ENCODE peak calls at places on chromosomes 13 and 19, in six cellular contexts. One of them, this sample, is unnamed.

GRCh38 chr19:16111909-16112752 is 442 bp downstream of the RAB8A start:
- DNase-seq in GM12878: no peak
- DNase-seq in HepG2: no peak
- DNase-seq in GM12891: no peak
- DNase-seq in H1: no peak
- DNase-seq in K562: peak; percentile 22
- DNase-seq in this sample: no peak

GRCh38 chr13:50200988-50201387 is 185.7 kb downstream of the KCNRG start:
- DNase-seq in GM12891: no peak
- DNase-seq in H1: no peak
- DNase-seq in K562: peak; percentile 67
- DNase-seq in GM12878: no peak
- DNase-seq in HepG2: no peak
- DNase-seq in this sample: no peak

GRCh38 chr13:71759506-71760225 is 107.3 kb downstream of the DACH1 start:
- DNase-seq in GM12891: no peak
- DNase-seq in HepG2: peak; percentile 10
- DNase-seq in K562: no peak
- DNase-seq in H1: peak; percentile 53
- DNase-seq in GM12878: no peak
- DNase-seq in this sample: no peak

GRCh38 chr19:5914946-5915781 is 1.1 kb downstream of the CAPS start:
- DNase-seq in K562: no peak
- DNase-seq in GM12891: no peak
- DNase-seq in GM12878: no peak
- DNase-seq in HepG2: no peak
- DNase-seq in H1: no peak
- DNase-seq in this sample: no peak

GRCh38 chr13:39144941-39145533 is 106.8 kb downstream of the NHLRC3 start:
- DNase-seq in GM12891: peak; percentile 16
- DNase-seq in K562: peak; percentile 40
- DNase-seq in H1: peak; percentile 31
- DNase-seq in HepG2: no peak
- DNase-seq in GM12878: no peak
- DNase-seq in this sample: peak; percentile 2

GRCh38 chr19:35484637-35485036 is 5.6 kb downstream of the KRTDAP start:
- DNase-seq in GM12878: peak; percentile 85
- DNase-seq in HepG2: no peak
- DNase-seq in H1: no peak
- DNase-seq in GM12891: peak; percentile 53
- DNase-seq in K562: no peak
- DNase-seq in this sample: peak; percentile 58

GRCh38 chr19:33734913-33735312 is 61.8 kb upstream of the KCTD15 start:
- DNase-seq in H1: no peak
- DNase-seq in K562: no peak
- DNase-seq in GM12891: no peak
- DNase-seq in GM12878: no peak
- DNase-seq in HepG2: no peak
- DNase-seq in this sample: no peak

GRCh38 chr13:23979361-23980159 is 82.3 kb upstream of the C1QTNF9B start:
- DNase-seq in GM12891: peak; percentile 55
- DNase-seq in K562: no peak
- DNase-seq in GM12878: no peak
- DNase-seq in H1: no peak
- DNase-seq in HepG2: peak; percentile 6
- DNase-seq in this sample: peak; percentile 48

GRCh38 chr13:40171566-40171965 is 494.9 kb downstream of the FOXO1 start:
- DNase-seq in GM12878: no peak
- DNase-seq in K562: no peak
- DNase-seq in HepG2: no peak
- DNase-seq in GM12891: no peak
- DNase-seq in H1: no peak
- DNase-seq in this sample: no peak

GRCh38 chr19:41868120-41868988 is 8.3 kb downstream of the RPS19 start:
- DNase-seq in GM12891: no peak
- DNase-seq in GM12878: no peak
- DNase-seq in H1: no peak
- DNase-seq in K562: no peak
- DNase-seq in HepG2: no peak
- DNase-seq in this sample: no peak

GRCh38 chr19:17421942-17422341 is 2.1 kb downstream of the MVB12A start:
- DNase-seq in K562: no peak
- DNase-seq in GM12878: no peak
- DNase-seq in GM12891: no peak
- DNase-seq in H1: no peak
- DNase-seq in HepG2: no peak
- DNase-seq in this sample: no peak

GRCh38 chr19:17419154-17419490 is 725 bp upstream of the MVB12A start:
- DNase-seq in GM12878: no peak
- DNase-seq in K562: peak; percentile 30
- DNase-seq in HepG2: no peak
- DNase-seq in H1: no peak
- DNase-seq in GM12891: no peak
- DNase-seq in this sample: no peak

GRCh38 chr19:17418710-17419109 is 1.1 kb upstream of the MVB12A start:
- DNase-seq in GM12891: no peak
- DNase-seq in K562: no peak
- DNase-seq in H1: no peak
- DNase-seq in GM12878: no peak
- DNase-seq in HepG2: no peak
- DNase-seq in this sample: no peak

GRCh38 chr19:17420267-17420924 is 549 bp downstream of the MVB12A start:
- DNase-seq in GM12878: no peak
- DNase-seq in K562: peak; percentile 32
- DNase-seq in HepG2: no peak
- DNase-seq in GM12891: no peak
- DNase-seq in H1: no peak
- DNase-seq in this sample: peak; percentile 42

DNA sequence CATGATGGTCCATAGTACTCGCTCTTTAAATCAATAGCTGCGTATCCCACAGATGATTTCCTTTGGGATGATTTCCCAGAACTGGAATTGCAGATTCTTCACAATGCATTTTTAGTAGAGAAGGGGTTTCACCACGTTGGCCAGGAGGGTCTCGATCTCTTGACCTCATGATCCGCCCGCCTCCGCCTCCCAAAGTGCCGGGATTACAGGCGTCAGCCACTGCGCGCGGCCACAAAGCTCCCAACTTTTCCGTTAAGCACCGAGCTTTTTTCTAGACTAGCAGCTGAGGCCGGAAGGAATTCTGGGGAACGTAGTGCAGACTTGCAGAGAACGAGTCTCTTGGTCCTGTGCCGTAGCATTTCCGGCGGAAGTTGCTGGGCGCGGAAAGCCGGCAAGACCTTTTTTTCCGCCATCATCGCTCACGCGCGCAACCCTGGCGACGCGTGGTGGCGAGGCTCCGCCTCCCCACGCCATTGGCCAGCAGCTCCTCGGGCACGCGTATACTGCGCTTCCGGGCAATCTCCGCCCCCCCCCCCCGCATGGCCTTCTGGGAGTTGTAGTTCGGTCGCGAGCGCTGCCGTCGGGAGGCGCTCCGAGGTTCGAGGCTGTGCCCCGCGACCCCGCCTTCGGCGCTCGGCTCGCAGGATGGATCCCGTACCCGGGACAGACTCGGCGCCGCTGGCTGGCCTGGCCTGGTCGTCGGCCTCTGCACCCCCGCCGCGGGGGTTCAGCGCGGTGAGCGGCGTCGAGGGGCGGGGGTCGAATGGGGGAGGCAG is at the start of gene MVB12A:
- DNase-seq in H1: peak; percentile 99
- DNase-seq in K562: peak; percentile 99
- DNase-seq in GM12891: peak; percentile 99
- DNase-seq in GM12878: peak; percentile 97
- DNase-seq in HepG2: peak; percentile 98
- DNase-seq in this sample: peak; percentile 98
- TF ChIP-seq POLR2A in H1: no peak
- TF ChIP-seq POLR2A in K562: peak; percentile 69
- TF ChIP-seq POLR2A in GM12891: peak; percentile 36
- TF ChIP-seq POLR2A in GM12878: peak; percentile 67
- TF ChIP-seq POLR2A in HepG2: peak; percentile 60
- TF ChIP-seq POLR2A in this sample: peak; percentile 59

GRCh38 chr19:51311388-51312257 is at the start of gene IGLON5:
- DNase-seq in GM12878: no peak
- DNase-seq in H1: no peak
- DNase-seq in K562: no peak
- DNase-seq in HepG2: no peak
- DNase-seq in GM12891: no peak
- DNase-seq in this sample: no peak
- TF ChIP-seq POLR2AphosphoS5 in GM12878: no peak
- TF ChIP-seq POLR2AphosphoS5 in H1: no peak
- TF ChIP-seq POLR2AphosphoS5 in K562: no peak
- TF ChIP-seq POLR2AphosphoS5 in HepG2: no peak
- TF ChIP-seq POLR2AphosphoS5 in GM12891: no peak
- TF ChIP-seq POLR2AphosphoS5 in this sample: no peak

DNA sequence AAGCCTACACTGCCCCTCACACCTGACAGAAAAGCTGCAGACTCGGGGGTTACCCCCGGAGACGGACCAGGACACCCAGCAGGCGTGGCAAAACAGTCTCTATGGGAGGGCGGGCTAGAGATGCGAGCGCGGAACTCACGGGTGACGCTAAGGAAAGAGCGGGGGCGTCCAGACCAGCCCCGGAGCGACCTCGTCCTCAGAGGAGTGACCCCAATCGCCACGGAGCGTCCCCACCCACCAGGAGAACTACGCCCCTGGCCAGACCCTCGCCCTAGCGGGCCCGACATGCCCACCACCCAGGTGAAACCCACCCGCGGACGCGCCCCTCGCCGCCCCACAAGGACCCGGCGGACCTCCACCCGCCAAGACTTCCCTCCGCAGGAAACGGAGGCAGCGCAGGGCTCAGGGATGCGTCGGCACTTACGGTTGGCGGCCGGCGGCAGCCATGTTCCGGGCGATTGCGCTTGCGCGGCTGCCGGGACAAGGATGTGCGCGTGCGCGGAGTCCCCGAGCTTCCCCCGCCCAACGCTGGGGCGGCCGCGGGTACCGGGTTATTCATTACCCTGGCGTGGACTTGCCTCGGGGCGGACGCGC is at the start of gene ZNF329:
- DNase-seq in K562: peak; percentile 84
- DNase-seq in HepG2: peak; percentile 66
- DNase-seq in GM12891: peak; percentile 84
- DNase-seq in GM12878: peak; percentile 32
- DNase-seq in H1: no peak
- DNase-seq in this sample: peak; percentile 68
- TF ChIP-seq TAF1 in K562: peak; percentile 48
- TF ChIP-seq TAF1 in HepG2: peak; percentile 53
- TF ChIP-seq TAF1 in GM12891: peak; percentile 39
- TF ChIP-seq TAF1 in GM12878: no peak
- TF ChIP-seq TAF1 in H1: peak; percentile 76
- TF ChIP-seq TAF1 in this sample: peak; percentile 8

GRCh38 chr13:99606322-99607089 is 105.2 kb downstream of the TM9SF2 start:
- DNase-seq in K562: peak; percentile 81
- DNase-seq in HepG2: peak; percentile 89
- DNase-seq in GM12891: peak; percentile 78
- DNase-seq in GM12878: no peak
- DNase-seq in H1: peak; percentile 68
- DNase-seq in this sample: peak; percentile 71
- TF ChIP-seq POLR2A in K562: peak; percentile 75
- TF ChIP-seq POLR2A in HepG2: peak; percentile 76
- TF ChIP-seq POLR2A in GM12891: peak; percentile 81
- TF ChIP-seq POLR2A in GM12878: peak; percentile 94
- TF ChIP-seq POLR2A in H1: peak; percentile 74
- TF ChIP-seq POLR2A in this sample: peak; percentile 91

DNA sequence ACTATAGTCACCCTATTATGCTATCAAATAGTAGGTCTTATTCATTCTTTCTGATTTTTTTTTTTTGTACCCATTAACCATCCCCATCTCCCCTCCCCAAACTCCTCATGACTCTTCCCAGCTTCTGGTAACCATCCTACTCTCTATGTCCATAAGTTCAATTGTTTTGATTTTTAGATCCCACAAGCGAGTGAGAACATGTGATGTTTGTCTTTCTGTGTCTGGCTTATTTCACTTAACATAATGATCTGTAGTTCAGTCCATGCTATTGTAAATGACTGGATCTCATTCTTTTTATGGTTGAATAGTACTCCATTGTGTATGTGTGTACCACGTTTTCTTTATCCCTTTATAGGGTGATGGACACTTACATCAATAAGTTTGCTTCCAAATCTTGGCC is 4.5 kb upstream of the MYCBP2 start:
- DNase-seq in GM12878: no peak
- DNase-seq in H1: no peak
- DNase-seq in K562: no peak
- DNase-seq in HepG2: no peak
- DNase-seq in GM12891: no peak
- DNase-seq in this sample: no peak
- TF ChIP-seq POLR2AphosphoS5 in GM12878: no peak
- TF ChIP-seq POLR2AphosphoS5 in H1: no peak
- TF ChIP-seq POLR2AphosphoS5 in K562: no peak
- TF ChIP-seq POLR2AphosphoS5 in HepG2: no peak
- TF ChIP-seq POLR2AphosphoS5 in GM12891: no peak
- TF ChIP-seq POLR2AphosphoS5 in this sample: no peak

This sample was measured in GM12892.